ENCODE peak calls at places on chromosome 12, in ten cellular contexts. M is tibial nerve; N is prostate gland; T is aorta; V is CD8-positive, alpha-beta memory T cell; Z is cardiac muscle cell; G is Peyer's patch; J is CD8-positive, alpha-beta T cell; X is psoas muscle; S is Karpas-422. W is an unnamed sample. For H3K36me3, the result is how much of the 10 kb centered on the place peaks cover.

GRCh38 chr12:34595749-34596733 is 573.7 kb downstream of the ALG10 start:
- DNase-seq in M (no peak), N (no peak), T (peak), V (no peak), Z (no peak), G (no peak), J (no peak), X (no peak), S (no peak), W (no peak)

GRCh38 chr12:11941601-11942360 is 129.0 kb upstream of the BCL2L14 start:
- DNase-seq in M (no peak), N (no peak), T (no peak), V (no peak), Z (no peak), G (no peak), J (no peak), X (no peak), S (no peak), W (no peak)

GRCh38 chr12:2364566-2365165 is 311.9 kb downstream of the CACNA1C start:
- DNase-seq in M (no peak), N (no peak), T (no peak), V (no peak), Z (no peak), G (no peak), J (no peak), X (no peak), S (no peak), W (no peak)

GRCh38 chr12:115205755-115206308 is 521.9 kb upstream of the TBX3 start:
- DNase-seq in M (no peak), N (no peak), T (no peak), V (no peak), Z (no peak), G (no peak), J (no peak), X (no peak), S (no peak), W (no peak)

GRCh38 chr12:24541193-24541871 is 407.6 kb downstream of the BCAT1 start:
- DNase-seq in M (no peak), N (no peak), T (no peak), V (no peak), Z (no peak), G (no peak), J (no peak), X (no peak), S (no peak), W (no peak)

GRCh38 chr12:29429999-29430698 is 49.2 kb upstream of the ERGIC2 start:
- DNase-seq in M (no peak), N (no peak), T (no peak), V (no peak), Z (no peak), G (no peak), J (no peak), X (no peak), S (no peak), W (no peak)

GRCh38 chr12:1488908-1489381 is 105.4 kb downstream of the FBXL14 start:
- DNase-seq in M (no peak), N (no peak), T (no peak), V (no peak), Z (no peak), G (no peak), J (no peak), X (no peak), S (no peak), W (no peak)

GRCh38 chr12:74105434-74105833 is 432.2 kb upstream of the ATXN7L3B start:
- DNase-seq in M (no peak), N (no peak), T (no peak), V (no peak), Z (no peak), G (no peak), J (no peak), X (no peak), S (no peak), W (no peak)

GRCh38 chr12:46402451-46402850 is 29.9 kb upstream of the SLC38A2 start:
- DNase-seq in M (no peak), N (peak), T (peak), V (no peak), Z (no peak), G (no peak), J (no peak), X (peak), S (no peak), W (no peak)

GRCh38 chr12:11906284-11906935 is 164.3 kb upstream of the BCL2L14 start:
- DNase-seq in M (no peak), N (no peak), T (no peak), V (no peak), Z (no peak), G (no peak), J (no peak), X (no peak), S (no peak), W (no peak)

GRCh38 chr12:49293056-49293956 is 1.6 kb upstream of the PRPH start:
- DNase-seq in M (no peak), N (no peak), T (peak), V (no peak), Z (no peak), G (no peak), J (no peak), X (no peak), S (no peak), W (no peak)

GRCh38 chr12:101695698-101696097 is 1.7 kb upstream of the CHPT1 start:
- DNase-seq in M (no peak), N (no peak), T (no peak), V (no peak), Z (no peak), G (no peak), J (no peak), X (no peak), S (no peak), W (no peak)

GRCh38 chr12:99130808-99131538 is 485.9 kb downstream of the APAF1 start:
- DNase-seq in M (no peak), N (no peak), T (no peak), V (no peak), Z (no peak), G (no peak), J (no peak), X (no peak), S (no peak), W (no peak)

GRCh38 chr12:65756956-65757511 is 67.2 kb upstream of the HMGA2 start:
- DNase-seq in M (no peak), N (no peak), T (no peak), V (no peak), Z (no peak), G (no peak), J (no peak), X (no peak), S (no peak), W (no peak)

GRCh38 chr12:5026342-5026938 is 17.2 kb upstream of the KCNA5 start:
- DNase-seq in M (no peak), N (no peak), T (no peak), V (no peak), Z (no peak), G (no peak), J (no peak), X (no peak), S (no peak), W (no peak)

GRCh38 chr12:40033260-40033649 is 72.6 kb downstream of the SLC2A13 start:
- DNase-seq in M (no peak), N (no peak), T (no peak), V (no peak), Z (no peak), G (no peak), J (no peak), X (no peak), S (no peak), W (no peak)

GRCh38 chr12:120971299-120972180 is 6.8 kb upstream of the HNF1A start:
- DNase-seq in M (no peak), N (peak), T (no peak), V (no peak), Z (peak), G (no peak), J (no peak), X (no peak), S (peak), W (no peak)

GRCh38 chr12:8697120-8697475 is 693 bp upstream of the RIMKLB start:
- DNase-seq in M (no peak), N (peak), T (no peak), V (no peak), Z (peak), G (no peak), J (no peak), X (no peak), S (no peak), W (no peak)

GRCh38 chr12:124147030-124147429 is 147.9 kb upstream of the RFLNA start:
- DNase-seq in M (no peak), N (no peak), T (no peak), V (no peak), Z (no peak), G (no peak), J (no peak), X (no peak), S (no peak), W (no peak)
- H3K27ac ChIP-seq in M (no peak), N (no peak), T (no peak), V (no peak), Z (no peak), G (no peak), J (no peak), X (no peak), S (no peak), W (no peak)

DNA sequence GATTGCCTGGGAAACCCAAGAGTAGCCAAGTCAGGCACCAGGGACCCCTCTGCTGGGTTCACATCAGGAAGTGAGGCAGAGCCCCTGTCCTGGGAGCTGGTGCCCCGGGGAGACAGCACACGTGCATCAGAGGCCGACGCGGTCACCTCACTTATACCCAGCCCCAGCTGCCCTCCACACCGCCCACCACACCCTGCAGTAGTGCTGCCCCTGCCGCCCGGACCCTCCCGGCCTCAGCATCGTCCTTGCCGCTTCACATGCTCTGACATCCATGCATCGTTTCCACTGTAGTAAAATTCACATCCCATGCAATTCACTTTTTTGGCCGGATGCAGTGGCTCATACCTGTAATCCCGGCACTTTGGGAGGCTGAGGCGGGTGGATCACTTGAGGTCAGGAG is 14.0 kb downstream of the MMP17 start:
- DNase-seq in M (no peak), N (no peak), T (no peak), V (no peak), Z (no peak), G (no peak), J (no peak), X (no peak), S (no peak), W (no peak)
- H3K36me3 ChIP-seq in M (under half), N (under half), T (under half), V (under half), Z (under half), G (under half), J (under half), X (under half), S (under half), W (under half)

DNA sequence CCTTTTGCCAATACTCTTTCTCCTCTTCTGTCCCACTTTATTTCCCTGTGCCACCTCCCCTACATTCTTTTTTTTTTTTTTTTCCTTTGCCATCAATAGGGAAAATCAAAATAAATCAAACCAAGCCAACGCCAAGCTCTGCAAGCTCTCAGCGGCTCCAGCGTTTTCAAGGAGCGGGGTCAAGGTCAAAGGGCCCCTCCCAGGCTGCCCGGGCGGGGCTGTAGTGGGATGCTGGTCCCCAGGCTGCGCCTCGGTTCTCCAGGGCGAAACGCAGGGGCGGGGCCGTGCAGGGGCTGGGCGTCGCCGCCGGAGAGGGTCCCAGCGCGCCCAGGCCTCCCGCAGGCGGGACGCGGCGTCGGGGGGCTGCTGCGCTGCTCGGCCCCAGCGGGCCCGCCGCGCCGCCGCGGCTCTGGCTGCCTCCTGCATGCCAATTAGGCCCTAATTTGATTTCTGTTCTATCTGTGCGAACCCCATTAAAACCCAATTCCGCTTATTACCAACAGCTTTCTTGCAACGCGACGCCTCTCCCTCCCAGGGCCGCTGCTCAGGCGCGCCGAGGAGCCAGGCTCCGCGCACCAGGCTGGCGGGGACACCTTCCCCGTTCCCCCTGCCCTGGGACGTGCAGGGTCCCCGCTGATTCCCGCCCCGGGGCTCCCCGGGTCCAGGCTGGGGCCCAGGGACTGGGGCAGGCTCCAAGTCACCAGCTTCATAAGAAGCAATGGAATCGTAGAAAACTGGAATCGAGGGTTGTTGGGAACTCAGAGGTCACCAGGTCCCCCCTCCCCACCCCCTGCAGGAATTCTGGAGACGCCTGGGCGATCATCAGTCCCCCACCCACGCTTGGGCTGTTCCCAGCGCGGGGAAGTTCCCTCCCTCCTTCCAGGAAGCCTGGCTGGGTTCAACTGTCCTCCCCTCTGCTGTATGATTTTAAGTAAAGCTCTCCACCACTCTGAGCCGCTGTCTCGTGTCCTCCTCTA is 50.7 kb upstream of the MAP1LC3B2 start:
- DNase-seq in M (no peak), N (no peak), T (peak), V (no peak), Z (peak), G (peak), J (no peak), X (peak), S (peak), W (no peak)
- H3K27ac ChIP-seq in M (peak), N (no peak), T (no peak), V (no peak), Z (no peak), G (peak), J (no peak), X (no peak), S (no peak), W (peak)

GRCh38 chr12:68733661-68734071 is 12.3 kb upstream of the SLC35E3 start:
- DNase-seq in M (no peak), N (no peak), T (no peak), V (no peak), Z (no peak), G (no peak), J (no peak), X (no peak), S (no peak), W (no peak)

DNA sequence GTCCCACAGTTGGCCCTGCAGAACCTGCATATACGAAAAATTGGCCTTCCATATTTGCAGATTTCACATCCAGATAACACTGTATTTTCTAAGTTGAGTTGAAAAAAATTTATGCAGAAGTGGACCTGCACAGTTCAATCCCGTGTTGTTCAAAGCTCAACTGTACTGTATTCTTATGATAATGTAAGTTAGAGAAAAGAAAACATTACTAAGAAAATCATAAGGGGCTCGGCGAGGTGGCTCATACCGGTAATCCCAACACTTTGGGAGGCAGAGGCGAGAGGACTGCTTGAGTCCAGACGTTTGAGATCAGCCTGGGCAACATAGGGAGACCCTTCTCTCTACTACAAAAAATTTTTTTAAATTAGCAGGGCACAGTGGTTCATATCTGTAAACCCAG is 18.2 kb upstream of the SLC35E3 start:
- DNase-seq in M (no peak), N (no peak), T (no peak), V (no peak), Z (no peak), G (no peak), J (no peak), X (no peak), S (no peak), W (no peak)
- H3K36me3 ChIP-seq in M (under half), N (under half), T (under half), V (under half), Z (under half), G (under half), J (under half), X (under half), S (under half), W (half or more)

W was measured in gastrocnemius medialis.